ENCODE peak calls at places on chromosome X, in four cellular contexts. One of them, this sample, is unnamed.

GRCh38 chrX:12548746-12549145 is 242.5 kb upstream of the PRPS2 start:
- DNase-seq in IMR-90: peak; percentile 17
- DNase-seq in upper lobe of right lung: no peak
- DNase-seq in GM23248: peak; percentile 13
- DNase-seq in this sample: no peak

GRCh38 chrX:39043838-39044550 is 242.7 kb downstream of the MID1IP1 start:
- DNase-seq in GM23248: no peak
- DNase-seq in IMR-90: no peak
- DNase-seq in upper lobe of right lung: no peak
- DNase-seq in this sample: no peak

GRCh38 chrX:50202539-50202938 is 1.7 kb upstream of the AKAP4 start:
- DNase-seq in GM23248: peak; percentile 10
- DNase-seq in upper lobe of right lung: no peak
- DNase-seq in IMR-90: no peak
- DNase-seq in this sample: peak; percentile 2

GRCh38 chrX:39755152-39756032 is 342.4 kb downstream of the BCOR start:
- DNase-seq in upper lobe of right lung: peak; percentile 69
- DNase-seq in IMR-90: peak; percentile 93
- DNase-seq in GM23248: peak; percentile 93
- DNase-seq in this sample: peak; percentile 79

GRCh38 chrX:50067435-50068292 is 133.1 kb downstream of the AKAP4 start:
- DNase-seq in GM23248: no peak
- DNase-seq in IMR-90: peak; percentile 47
- DNase-seq in upper lobe of right lung: no peak
- DNase-seq in this sample: no peak

GRCh38 chrX:79556750-79557149 is 189.6 kb upstream of the ITM2A start:
- DNase-seq in upper lobe of right lung: no peak
- DNase-seq in IMR-90: no peak
- DNase-seq in GM23248: no peak
- DNase-seq in this sample: no peak

GRCh38 chrX:154534526-154535322 is 11.9 kb downstream of the G6PD start:
- DNase-seq in IMR-90: peak; percentile 79
- DNase-seq in upper lobe of right lung: peak; percentile 93
- DNase-seq in GM23248: peak; percentile 90
- DNase-seq in this sample: no peak

GRCh38 chrX:150486011-150486410 is 82.4 kb upstream of the MTM1 start:
- DNase-seq in upper lobe of right lung: no peak
- DNase-seq in IMR-90: peak; percentile 59
- DNase-seq in GM23248: peak; percentile 74
- DNase-seq in this sample: no peak

GRCh38 chrX:41718481-41719245 is 5.3 kb upstream of the GPR82 start:
- DNase-seq in upper lobe of right lung: no peak
- DNase-seq in GM23248: no peak
- DNase-seq in IMR-90: no peak
- DNase-seq in this sample: no peak

GRCh38 chrX:1468250-1468772 is 15.6 kb upstream of the ASMTL start:
- DNase-seq in IMR-90: no peak
- DNase-seq in upper lobe of right lung: peak; percentile 49
- DNase-seq in GM23248: peak; percentile 70
- DNase-seq in this sample: peak; percentile 5

GRCh38 chrX:15855562-15856256 is 1.1 kb upstream of the AP1S2 start:
- DNase-seq in GM23248: no peak
- DNase-seq in upper lobe of right lung: no peak
- DNase-seq in IMR-90: no peak
- DNase-seq in this sample: no peak

GRCh38 chrX:9482408-9482807 is 17.6 kb downstream of the TBL1X start:
- DNase-seq in GM23248: no peak
- DNase-seq in IMR-90: no peak
- DNase-seq in upper lobe of right lung: no peak
- DNase-seq in this sample: peak; percentile 36

GRCh38 chrX:83339724-83340123 is 168.4 kb upstream of the POU3F4 start:
- DNase-seq in GM23248: no peak
- DNase-seq in IMR-90: no peak
- DNase-seq in upper lobe of right lung: no peak
- DNase-seq in this sample: no peak

GRCh38 chrX:24264383-24264782 is 49.5 kb downstream of the SUPT20HL2 start:
- DNase-seq in upper lobe of right lung: no peak
- DNase-seq in GM23248: peak; percentile 12
- DNase-seq in IMR-90: peak; percentile 13
- DNase-seq in this sample: no peak

GRCh38 chrX:107630031-107630689 is 1.9 kb downstream of the PRPS1 start:
- DNase-seq in upper lobe of right lung: no peak
- DNase-seq in GM23248: no peak
- DNase-seq in IMR-90: no peak
- DNase-seq in this sample: no peak

GRCh38 chrX:78945186-78945912 is at the start of gene P2RY10:
- DNase-seq in GM23248: no peak
- DNase-seq in upper lobe of right lung: no peak
- DNase-seq in IMR-90: no peak
- DNase-seq in this sample: no peak

DNA sequence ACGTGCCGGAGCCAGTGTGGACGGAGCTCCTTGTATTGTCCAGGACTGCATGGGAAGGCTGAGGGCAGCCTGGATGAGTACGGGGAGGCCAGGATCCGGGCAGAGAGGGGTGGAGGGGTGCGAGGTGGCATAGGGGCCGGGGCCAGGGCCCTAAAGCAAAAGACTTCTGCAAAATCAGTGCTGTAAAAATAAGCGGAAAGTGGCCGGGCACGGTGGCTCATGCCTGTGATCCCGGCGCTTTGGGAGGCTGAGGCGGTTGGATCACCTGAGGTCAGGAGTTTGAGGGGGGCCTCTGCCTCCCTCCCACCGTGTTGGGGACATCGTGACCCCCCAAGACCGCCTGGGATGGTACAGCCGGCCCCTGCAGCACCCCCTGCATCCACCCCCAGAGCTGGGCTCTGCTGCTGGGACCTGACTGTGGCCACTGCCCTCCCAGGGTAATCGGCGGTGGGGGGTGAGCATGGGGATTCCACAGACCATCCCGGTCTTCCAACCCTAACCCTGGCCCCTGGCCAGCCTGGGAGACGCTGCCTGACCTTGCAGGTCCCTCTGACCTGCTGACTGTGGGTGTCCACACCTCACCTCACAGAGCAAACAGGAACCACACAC is 23.4 kb upstream of the PLCXD1 start:
- DNase-seq in GM23248: no peak
- DNase-seq in upper lobe of right lung: peak; percentile 57
- DNase-seq in IMR-90: no peak
- DNase-seq in this sample: no peak
- H3K27ac ChIP-seq in GM23248: no peak overlapping the region
- H3K27ac ChIP-seq in upper lobe of right lung: no peak overlapping the region
- H3K27ac ChIP-seq in IMR-90: no peak overlapping the region
- H3K27ac ChIP-seq in this sample: no peak overlapping the region

GRCh38 chrX:131763674-131764073 is 219.8 kb downstream of the OR13H1 start:
- DNase-seq in IMR-90: peak; percentile 85
- DNase-seq in upper lobe of right lung: no peak
- DNase-seq in GM23248: peak; percentile 11
- DNase-seq in this sample: no peak
- H3K27ac ChIP-seq in IMR-90: no peak overlapping the region
- H3K27ac ChIP-seq in upper lobe of right lung: no peak overlapping the region
- H3K27ac ChIP-seq in GM23248: no peak overlapping the region
- H3K27ac ChIP-seq in this sample: no peak overlapping the region

GRCh38 chrX:103361798-103362197 is 5.5 kb downstream of the TCEAL9 start:
- DNase-seq in upper lobe of right lung: no peak
- DNase-seq in IMR-90: no peak
- DNase-seq in GM23248: peak; percentile 15
- DNase-seq in this sample: no peak
- H3K27ac ChIP-seq in upper lobe of right lung: no peak overlapping the region
- H3K27ac ChIP-seq in IMR-90: peak overlapping the region; percentile 5
- H3K27ac ChIP-seq in GM23248: peak overlapping the region; percentile 18
- H3K27ac ChIP-seq in this sample: no peak overlapping the region

DNA sequence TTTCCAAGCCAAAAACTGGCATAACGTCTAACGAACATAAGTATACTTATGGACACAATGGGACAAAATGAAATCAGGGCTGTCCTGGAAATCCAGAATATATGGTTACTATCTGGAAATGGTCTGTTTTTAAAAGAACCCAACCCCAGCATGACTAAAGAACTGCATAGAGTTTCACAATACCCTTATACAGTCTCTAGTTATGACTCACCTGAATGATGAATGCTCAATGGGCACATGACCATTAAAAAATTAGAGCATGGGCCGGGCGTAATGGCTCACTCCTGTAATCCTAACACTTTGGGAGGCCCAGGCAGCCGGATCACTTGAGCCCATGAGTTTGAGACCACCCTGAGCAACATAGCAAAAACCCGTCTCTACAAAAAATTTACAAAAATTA is 31.8 kb downstream of the AMMECR1 start:
- DNase-seq in upper lobe of right lung: no peak
- DNase-seq in IMR-90: peak; percentile 89
- DNase-seq in GM23248: peak; percentile 89
- DNase-seq in this sample: peak; percentile 18
- H3K27ac ChIP-seq in upper lobe of right lung: no peak overlapping the region
- H3K27ac ChIP-seq in IMR-90: peak overlapping the region; percentile 99
- H3K27ac ChIP-seq in GM23248: peak overlapping the region; percentile 100
- H3K27ac ChIP-seq in this sample: peak overlapping the region; percentile 89

GRCh38 chrX:71253253-71254091 is 468 bp downstream of the ZMYM3 start:
- DNase-seq in upper lobe of right lung: peak; percentile 68
- DNase-seq in IMR-90: peak; percentile 13
- DNase-seq in GM23248: peak; percentile 54
- DNase-seq in this sample: no peak

GRCh38 chrX:71251456-71251973 is 2.4 kb downstream of the ZMYM3 start:
- DNase-seq in GM23248: no peak
- DNase-seq in IMR-90: no peak
- DNase-seq in upper lobe of right lung: no peak
- DNase-seq in this sample: no peak

GRCh38 chrX:71254092-71254941 is at the start of gene ZMYM3:
- DNase-seq in IMR-90: peak; percentile 76
- DNase-seq in upper lobe of right lung: peak; percentile 93
- DNase-seq in GM23248: peak; percentile 91
- DNase-seq in this sample: peak; percentile 3

GRCh38 chrX:71252221-71252620 is 1.7 kb downstream of the ZMYM3 start:
- DNase-seq in upper lobe of right lung: no peak
- DNase-seq in GM23248: no peak
- DNase-seq in IMR-90: no peak
- DNase-seq in this sample: no peak

DNA sequence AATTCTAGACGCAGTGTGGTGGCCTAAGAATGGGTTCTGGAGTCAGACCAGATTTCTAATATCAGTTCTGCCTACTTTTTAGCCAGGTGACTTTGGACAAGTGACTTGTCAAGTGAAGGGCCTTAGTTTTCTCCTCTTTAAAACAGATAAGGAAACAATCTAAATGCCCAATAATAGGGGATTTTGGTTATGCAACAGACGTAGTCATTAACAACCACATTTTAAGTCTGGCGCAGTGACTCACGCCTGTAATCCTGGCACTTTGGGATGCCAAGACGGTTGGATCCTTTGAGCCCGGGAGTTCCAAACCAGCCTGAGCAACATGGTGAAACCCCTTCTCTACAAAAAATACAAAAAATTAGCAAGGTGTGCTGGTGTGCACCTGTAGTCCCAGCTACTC is 2.1 kb upstream of the ZMYM3 start:
- DNase-seq in upper lobe of right lung: no peak
- DNase-seq in IMR-90: peak; percentile 28
- DNase-seq in GM23248: no peak
- DNase-seq in this sample: no peak
- H3K27ac ChIP-seq in upper lobe of right lung: peak overlapping the region; percentile 63
- H3K27ac ChIP-seq in IMR-90: peak overlapping the region; percentile 18
- H3K27ac ChIP-seq in GM23248: no peak overlapping the region
- H3K27ac ChIP-seq in this sample: no peak overlapping the region

GRCh38 chrX:13897571-13897970 is 80.7 kb upstream of the GPM6B start:
- DNase-seq in GM23248: no peak
- DNase-seq in upper lobe of right lung: no peak
- DNase-seq in IMR-90: no peak
- DNase-seq in this sample: no peak
- H3K27ac ChIP-seq in GM23248: no peak overlapping the region
- H3K27ac ChIP-seq in upper lobe of right lung: no peak overlapping the region
- H3K27ac ChIP-seq in IMR-90: no peak overlapping the region
- H3K27ac ChIP-seq in this sample: no peak overlapping the region